ENCODE peak calls at places on chromosomes 16 and 17, in ten cellular contexts. Q, K, M, L, S, E, W, D, B and N are unnamed samples.

GRCh38 chr17:52536466-52536865 is 378.0 kb upstream of the CA10 start:
- DNase-seq in Q (peak; percentile 40), K (no peak), M (no peak), L (no peak), S (no peak), E (no peak), W (no peak), D (no peak), B (peak; percentile 42), N (peak; percentile 66)

GRCh38 chr17:28657756-28658155 is 4.0 kb downstream of the SDF2 start:
- DNase-seq in Q (no peak), K (no peak), M (no peak), L (no peak), S (no peak), E (no peak), W (no peak), D (no peak), B (no peak), N (no peak)

GRCh38 chr16:52090080-52090479 is 456.9 kb downstream of the TOX3 start:
- DNase-seq in Q (no peak), K (no peak), M (no peak), L (no peak), S (no peak), E (no peak), W (no peak), D (no peak), B (no peak), N (no peak)

GRCh38 chr16:1918890-1919679 is 870 bp upstream of the HS3ST6 start:
- DNase-seq in Q (no peak), K (no peak), M (no peak), L (no peak), S (no peak), E (no peak), W (no peak), D (no peak), B (no peak), N (no peak)

GRCh38 chr17:43665387-43666101 is 3.8 kb upstream of the MEOX1 start:
- DNase-seq in Q (peak; percentile 78), K (no peak), M (no peak), L (no peak), S (no peak), E (no peak), W (no peak), D (no peak), B (no peak), N (no peak)

GRCh38 chr16:84088695-84089395 is 27.9 kb downstream of the MBTPS1 start:
- DNase-seq in Q (no peak), K (no peak), M (peak; percentile 73), L (no peak), S (no peak), E (peak; percentile 44), W (no peak), D (no peak), B (no peak), N (no peak)

GRCh38 chr16:27326738-27327585 is 13.2 kb downstream of the IL4R start:
- DNase-seq in Q (peak; percentile 76), K (peak; percentile 40), M (peak; percentile 77), L (peak; percentile 66), S (peak; percentile 86), E (peak; percentile 97), W (peak; percentile 82), D (peak; percentile 59), B (peak; percentile 85), N (peak; percentile 55)

GRCh38 chr16:27723711-27724490 is 174.0 kb downstream of the KATNIP start:
- DNase-seq in Q (peak; percentile 54), K (no peak), M (peak; percentile 22), L (no peak), S (no peak), E (no peak), W (no peak), D (no peak), B (no peak), N (no peak)

DNA sequence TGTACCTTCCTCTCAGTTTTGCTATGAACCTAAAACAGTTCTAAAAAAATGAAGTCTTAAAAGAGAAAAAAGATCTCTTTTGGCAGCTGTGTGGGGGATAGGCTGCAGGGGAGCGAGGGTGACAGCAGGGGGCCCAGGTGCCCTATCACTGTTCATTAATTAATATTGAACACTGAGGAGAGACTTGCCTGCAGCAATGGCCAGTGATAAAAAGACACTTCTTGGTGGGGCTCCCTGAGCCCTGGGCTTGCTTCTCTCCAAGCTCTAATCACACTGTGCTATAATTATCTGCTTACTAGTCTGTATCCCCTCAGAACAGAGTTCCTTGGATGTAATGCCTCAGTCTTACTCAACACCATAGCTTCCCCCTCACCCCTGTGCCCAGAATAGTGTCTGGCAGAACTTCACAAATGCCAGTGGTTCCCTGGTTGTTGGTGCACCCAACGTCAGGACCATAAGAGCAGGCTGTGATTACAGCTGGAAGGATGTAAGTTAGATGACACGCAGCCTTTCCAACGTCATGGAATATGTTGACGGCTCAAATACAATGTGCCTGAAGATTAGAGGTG is 52.0 kb upstream of the IRX6 start:
- DNase-seq in Q (no peak), K (no peak), M (no peak), L (no peak), S (no peak), E (no peak), W (no peak), D (peak; percentile 25), B (no peak), N (no peak)
- TF ChIP-seq CTCF in Q (no peak), K (no peak), M (no peak), L (no peak), S (no peak), E (no peak), W (no peak), D (no peak), B (no peak), N (no peak)

DNA sequence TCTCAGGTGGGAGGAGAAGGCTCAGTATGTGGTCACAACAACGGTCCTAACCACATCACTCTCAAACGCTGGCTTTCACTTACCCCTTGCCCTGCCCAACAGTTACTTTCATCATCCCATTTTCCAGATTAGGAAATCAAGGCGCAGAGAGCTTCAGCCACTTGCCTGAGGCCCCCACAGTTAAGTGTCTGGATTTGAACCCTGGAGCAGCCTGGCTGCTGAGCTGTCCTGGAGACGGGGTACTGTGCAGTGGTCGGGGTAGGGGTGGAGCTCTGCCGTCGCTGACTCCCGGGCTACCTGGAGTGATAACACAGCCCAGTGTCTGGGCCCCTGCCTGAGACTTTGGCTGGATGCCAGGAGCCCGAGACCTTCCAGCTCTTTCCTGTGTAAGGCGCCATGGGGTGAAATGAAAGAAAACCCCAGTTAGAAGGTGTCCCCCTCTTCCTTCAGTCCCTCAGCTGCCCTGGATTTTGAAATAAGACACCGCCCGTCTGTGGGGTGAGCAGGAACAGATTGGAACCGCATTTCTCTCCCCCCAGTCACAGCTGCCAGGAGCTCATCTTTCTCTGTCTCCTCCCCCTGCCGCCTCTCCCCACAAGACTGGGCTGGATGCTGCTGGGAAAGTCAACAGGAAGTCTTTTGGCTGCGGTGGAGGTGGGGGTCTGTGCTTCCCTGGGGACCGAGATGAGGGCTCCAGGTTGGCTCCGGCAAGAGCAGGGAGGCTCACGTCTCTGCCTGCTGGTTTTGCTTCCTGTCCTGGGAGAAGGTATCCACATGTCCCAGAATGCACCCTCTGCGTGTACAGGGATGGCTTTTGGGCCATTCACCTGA is 280.2 kb downstream of the SEC14L1 start:
- DNase-seq in Q (peak; percentile 73), K (no peak), M (peak; percentile 56), L (peak; percentile 59), S (no peak), E (peak; percentile 81), W (peak; percentile 62), D (no peak), B (no peak), N (peak; percentile 70)
- TF ChIP-seq POLR2A in Q (no peak), K (no peak), M (no peak), L (no peak), S (no peak), E (no peak), W (peak; percentile 35), D (no peak), B (no peak), N (no peak)

GRCh38 chr17:50109785-50110184 is 14.6 kb downstream of the PDK2 start:
- DNase-seq in Q (no peak), K (no peak), M (no peak), L (no peak), S (no peak), E (no peak), W (no peak), D (no peak), B (no peak), N (no peak)

GRCh38 chr17:50113624-50114320 is 16.2 kb downstream of the SAMD14 start:
- DNase-seq in Q (no peak), K (no peak), M (no peak), L (no peak), S (no peak), E (no peak), W (no peak), D (no peak), B (no peak), N (no peak)

GRCh38 chr17:50112694-50113093 is 17.3 kb downstream of the SAMD14 start:
- DNase-seq in Q (no peak), K (no peak), M (no peak), L (no peak), S (no peak), E (no peak), W (no peak), D (no peak), B (no peak), N (peak; percentile 43)

GRCh38 chr17:50110591-50111349 is 15.6 kb downstream of the PDK2 start:
- DNase-seq in Q (peak; percentile 84), K (no peak), M (no peak), L (no peak), S (no peak), E (no peak), W (peak; percentile 60), D (peak; percentile 90), B (no peak), N (no peak)

DNA sequence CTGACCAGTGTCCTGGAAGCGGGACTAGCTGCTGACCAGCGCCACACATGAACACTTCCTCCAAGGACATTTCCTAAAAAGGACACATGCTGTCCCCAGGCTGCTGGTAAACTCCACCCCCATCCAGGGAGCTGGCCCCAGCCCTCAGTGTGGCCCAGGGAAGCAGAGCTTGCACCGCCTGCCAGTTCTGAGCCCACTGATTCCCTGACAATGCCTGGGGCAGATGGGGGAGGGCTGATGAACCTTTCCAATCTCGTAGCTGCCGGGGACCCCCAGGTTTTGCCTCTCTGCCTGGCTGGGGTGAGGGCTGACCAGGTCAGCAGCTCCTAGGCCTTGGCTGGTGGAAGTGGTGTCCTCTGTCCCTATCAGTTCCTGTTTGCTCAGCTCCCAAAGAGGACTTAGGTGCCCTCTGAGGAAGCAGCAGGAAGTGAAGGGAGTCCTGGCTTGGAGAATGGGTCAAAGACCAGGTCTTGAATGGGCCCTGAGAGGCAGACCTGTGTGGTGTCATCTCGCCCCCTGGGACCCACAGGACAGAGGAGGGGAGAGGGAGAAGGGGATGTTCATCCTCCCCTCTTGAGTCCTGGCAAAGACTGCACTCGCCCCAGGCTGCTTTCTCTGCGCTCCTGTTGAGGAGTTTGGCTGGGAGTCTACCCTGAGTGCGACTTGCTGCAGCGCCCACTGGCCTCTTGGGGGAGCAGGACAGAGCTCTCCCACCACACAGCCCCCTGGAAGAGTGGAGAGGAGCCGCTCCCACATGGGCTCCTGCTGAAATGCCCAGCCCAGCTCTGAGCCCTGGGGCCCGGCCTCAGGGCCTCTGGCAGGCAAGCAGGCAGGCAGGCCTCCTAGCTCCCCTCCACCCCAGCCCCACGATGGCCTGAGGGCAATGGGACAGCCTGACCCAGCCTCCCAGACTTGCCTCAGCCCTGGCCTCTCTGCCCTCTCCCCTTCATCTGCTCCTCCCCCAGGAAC is 16.8 kb downstream of the PDK2 start:
- DNase-seq in Q (peak; percentile 85), K (no peak), M (no peak), L (no peak), S (no peak), E (no peak), W (peak; percentile 63), D (peak; percentile 78), B (no peak), N (peak; percentile 84)
- TF ChIP-seq CTCF in Q (no peak), K (no peak), M (no peak), L (no peak), S (no peak), E (peak; percentile 2), W (no peak), D (no peak), B (no peak), N (no peak)

DNA sequence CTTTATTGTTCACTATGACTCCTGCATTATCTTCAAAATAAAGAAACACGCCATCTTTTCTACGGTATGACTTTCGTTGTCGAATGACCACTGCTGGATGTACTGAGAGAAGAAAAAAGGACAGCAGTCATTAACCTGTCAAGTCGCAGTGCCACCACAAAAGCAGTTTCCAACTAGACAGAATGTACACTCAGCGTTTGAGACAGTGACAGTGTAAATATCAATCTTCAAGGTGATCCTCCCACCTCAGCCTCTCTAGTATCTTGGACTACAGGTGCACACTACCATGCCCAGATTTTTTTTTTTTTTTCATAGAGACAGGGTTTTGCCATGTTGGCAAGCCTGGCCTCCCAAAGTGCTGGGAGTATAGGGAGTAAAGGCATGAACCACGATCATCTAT is 3.1 kb downstream of the RPL23 start:
- DNase-seq in Q (no peak), K (no peak), M (no peak), L (no peak), S (no peak), E (no peak), W (no peak), D (no peak), B (no peak), N (no peak)
- TF ChIP-seq POLR2A in Q (no peak), K (no peak), M (no peak), L (no peak), S (no peak), E (no peak), W (no peak), D (no peak), B (no peak), N (no peak)